ENCODE peak calls at places on chromosomes 6 and 20, in five cellular contexts. One of them, this sample, is unnamed.

GRCh38 chr6:70667711-70668498 is at the start of gene SMAP1:
- DNase-seq in ascending aorta: peak
- DNase-seq in aorta: peak
- DNase-seq in CD8-positive, alpha-beta T cell: peak
- DNase-seq in heart right ventricle: peak
- DNase-seq in this sample: peak

GRCh38 chr6:146813554-146813953 is 214.8 kb downstream of the ADGB start:
- DNase-seq in ascending aorta: no peak
- DNase-seq in heart right ventricle: no peak
- DNase-seq in CD8-positive, alpha-beta T cell: no peak
- DNase-seq in aorta: no peak
- DNase-seq in this sample: no peak

GRCh38 chr6:95117236-95117635 is 460.1 kb upstream of the MANEA start:
- DNase-seq in heart right ventricle: no peak
- DNase-seq in CD8-positive, alpha-beta T cell: no peak
- DNase-seq in aorta: no peak
- DNase-seq in ascending aorta: no peak
- DNase-seq in this sample: no peak

GRCh38 chr6:146981981-146982380 is 222.2 kb upstream of the STXBP5 start:
- DNase-seq in ascending aorta: no peak
- DNase-seq in aorta: no peak
- DNase-seq in CD8-positive, alpha-beta T cell: no peak
- DNase-seq in heart right ventricle: no peak
- DNase-seq in this sample: no peak

GRCh38 chr6:131949909-131950766 is 1.0 kb downstream of the CCN2 start:
- DNase-seq in CD8-positive, alpha-beta T cell: no peak
- DNase-seq in heart right ventricle: peak
- DNase-seq in ascending aorta: peak
- DNase-seq in aorta: peak
- DNase-seq in this sample: no peak

GRCh38 chr6:31791324-31792089 is 4.0 kb downstream of the VARS1 start:
- DNase-seq in aorta: no peak
- DNase-seq in CD8-positive, alpha-beta T cell: no peak
- DNase-seq in ascending aorta: no peak
- DNase-seq in heart right ventricle: no peak
- DNase-seq in this sample: no peak

GRCh38 chr6:88619951-88620350 is 343.5 kb downstream of the RNGTT start:
- DNase-seq in CD8-positive, alpha-beta T cell: no peak
- DNase-seq in ascending aorta: no peak
- DNase-seq in aorta: no peak
- DNase-seq in heart right ventricle: no peak
- DNase-seq in this sample: no peak

GRCh38 chr6:118882314-118882905 is 11.5 kb upstream of the ASF1A start:
- DNase-seq in heart right ventricle: no peak
- DNase-seq in CD8-positive, alpha-beta T cell: no peak
- DNase-seq in ascending aorta: no peak
- DNase-seq in aorta: no peak
- DNase-seq in this sample: no peak

GRCh38 chr20:5781798-5782750 is 31.9 kb downstream of the SHLD1 start:
- DNase-seq in CD8-positive, alpha-beta T cell: no peak
- DNase-seq in aorta: no peak
- DNase-seq in ascending aorta: no peak
- DNase-seq in heart right ventricle: no peak
- DNase-seq in this sample: no peak

GRCh38 chr6:2695464-2696095 is 55.1 kb downstream of the MYLK4 start:
- DNase-seq in ascending aorta: no peak
- DNase-seq in CD8-positive, alpha-beta T cell: no peak
- DNase-seq in aorta: no peak
- DNase-seq in heart right ventricle: no peak
- DNase-seq in this sample: no peak

GRCh38 chr20:6075428-6076219 is 21.8 kb upstream of the LRRN4 start:
- DNase-seq in aorta: no peak
- DNase-seq in ascending aorta: no peak
- DNase-seq in heart right ventricle: peak
- DNase-seq in CD8-positive, alpha-beta T cell: no peak
- DNase-seq in this sample: no peak

GRCh38 chr20:35345189-35345588 is 53.0 kb upstream of the FAM83C start:
- DNase-seq in heart right ventricle: no peak
- DNase-seq in aorta: no peak
- DNase-seq in CD8-positive, alpha-beta T cell: no peak
- DNase-seq in ascending aorta: no peak
- DNase-seq in this sample: no peak

GRCh38 chr6:1264619-1265445 is 47.1 kb upstream of the FOXQ1 start:
- DNase-seq in aorta: no peak
- DNase-seq in CD8-positive, alpha-beta T cell: no peak
- DNase-seq in ascending aorta: no peak
- DNase-seq in heart right ventricle: no peak
- DNase-seq in this sample: no peak

GRCh38 chr6:80438728-80439127 is 332.3 kb downstream of the BCKDHB start:
- DNase-seq in aorta: no peak
- DNase-seq in CD8-positive, alpha-beta T cell: no peak
- DNase-seq in ascending aorta: no peak
- DNase-seq in heart right ventricle: no peak
- DNase-seq in this sample: no peak

GRCh38 chr6:72689107-72689954 is 67.5 kb downstream of the KCNQ5 start:
- DNase-seq in ascending aorta: no peak
- DNase-seq in aorta: no peak
- DNase-seq in CD8-positive, alpha-beta T cell: no peak
- DNase-seq in heart right ventricle: no peak
- DNase-seq in this sample: no peak

DNA sequence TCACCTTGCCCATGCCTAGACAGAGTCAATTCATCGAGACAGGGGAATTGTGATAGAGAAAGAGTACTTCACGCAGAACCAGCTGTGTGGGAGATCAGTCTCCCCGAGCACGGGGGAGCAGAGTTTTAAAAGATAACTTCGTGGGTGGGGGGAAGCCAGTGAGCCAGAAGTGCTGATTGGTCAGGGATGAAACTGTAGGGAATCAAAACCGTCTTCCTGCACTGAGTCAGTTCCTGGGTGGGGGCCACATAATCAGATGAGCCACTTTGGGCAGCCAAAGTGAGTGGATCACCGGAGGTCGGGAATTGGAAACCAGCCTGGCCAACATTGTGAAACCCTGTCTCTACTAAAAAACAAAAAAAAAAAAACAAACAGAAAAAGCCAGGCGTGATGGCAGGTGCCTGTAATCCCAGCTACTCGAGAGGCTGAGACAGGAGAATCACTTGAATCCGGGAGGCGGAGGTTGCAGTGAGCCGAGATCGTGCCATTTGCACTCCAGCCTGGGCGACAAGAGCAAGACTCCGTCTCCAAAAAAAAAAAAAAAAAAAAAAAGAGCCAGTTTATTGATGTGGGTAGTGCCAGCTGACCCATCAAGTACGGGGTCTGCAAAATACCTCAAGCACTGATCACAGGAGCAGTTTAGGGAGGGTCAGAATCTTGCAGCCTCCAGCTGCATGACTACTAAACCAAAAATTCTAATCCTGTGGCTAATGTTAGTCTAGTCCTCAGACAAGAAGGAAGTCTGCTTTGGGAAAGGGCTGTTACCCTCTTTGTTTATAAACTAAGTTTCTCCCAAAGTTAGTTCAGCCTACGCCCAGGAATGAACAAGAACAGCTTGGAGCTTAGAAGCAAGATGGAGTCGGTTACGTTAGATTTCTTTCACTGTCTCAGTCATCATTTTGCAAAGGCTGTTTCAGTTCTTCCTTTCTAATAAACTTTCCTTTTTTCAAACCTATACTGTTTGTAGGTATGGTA is 3.9 kb upstream of the TRIM39 start:
- DNase-seq in CD8-positive, alpha-beta T cell: no peak
- DNase-seq in heart right ventricle: no peak
- DNase-seq in ascending aorta: no peak
- DNase-seq in aorta: no peak
- DNase-seq in this sample: no peak
- H3K27ac ChIP-seq in CD8-positive, alpha-beta T cell: no peak
- H3K27ac ChIP-seq in heart right ventricle: no peak
- H3K27ac ChIP-seq in ascending aorta: no peak
- H3K27ac ChIP-seq in aorta: no peak
- H3K27ac ChIP-seq in this sample: no peak

DNA sequence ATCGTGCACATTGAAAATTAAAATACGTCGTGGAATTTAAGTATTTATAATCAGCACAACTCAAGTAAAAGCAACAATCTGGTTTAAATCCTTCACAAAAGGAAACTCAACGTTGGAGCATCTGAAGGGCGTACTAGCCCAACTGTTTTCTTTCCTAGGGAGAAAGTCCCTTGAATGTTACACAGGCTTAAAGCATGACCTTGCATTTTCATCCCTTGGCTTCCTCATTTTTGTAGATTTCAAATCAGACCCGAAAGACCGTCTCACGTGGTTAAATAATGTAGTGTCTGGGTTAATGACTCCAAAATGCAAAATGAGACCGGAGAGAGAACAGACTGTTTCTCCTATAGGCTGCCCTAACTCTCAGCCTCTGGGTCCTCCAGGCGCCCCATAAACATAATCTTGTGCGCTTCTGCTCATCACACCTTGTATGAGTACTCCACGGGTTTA is 249.2 kb upstream of the RREB1 start:
- DNase-seq in heart right ventricle: no peak
- DNase-seq in CD8-positive, alpha-beta T cell: no peak
- DNase-seq in aorta: no peak
- DNase-seq in ascending aorta: no peak
- DNase-seq in this sample: no peak
- H3K27ac ChIP-seq in heart right ventricle: no peak
- H3K27ac ChIP-seq in CD8-positive, alpha-beta T cell: no peak
- H3K27ac ChIP-seq in aorta: no peak
- H3K27ac ChIP-seq in ascending aorta: no peak
- H3K27ac ChIP-seq in this sample: no peak

GRCh38 chr6:85460154-85460950 is 10.5 kb downstream of the NT5E start:
- DNase-seq in aorta: no peak
- DNase-seq in ascending aorta: no peak
- DNase-seq in heart right ventricle: no peak
- DNase-seq in CD8-positive, alpha-beta T cell: no peak
- DNase-seq in this sample: no peak
- H3K27ac ChIP-seq in aorta: peak
- H3K27ac ChIP-seq in ascending aorta: peak
- H3K27ac ChIP-seq in heart right ventricle: peak
- H3K27ac ChIP-seq in CD8-positive, alpha-beta T cell: peak
- H3K27ac ChIP-seq in this sample: no peak

DNA sequence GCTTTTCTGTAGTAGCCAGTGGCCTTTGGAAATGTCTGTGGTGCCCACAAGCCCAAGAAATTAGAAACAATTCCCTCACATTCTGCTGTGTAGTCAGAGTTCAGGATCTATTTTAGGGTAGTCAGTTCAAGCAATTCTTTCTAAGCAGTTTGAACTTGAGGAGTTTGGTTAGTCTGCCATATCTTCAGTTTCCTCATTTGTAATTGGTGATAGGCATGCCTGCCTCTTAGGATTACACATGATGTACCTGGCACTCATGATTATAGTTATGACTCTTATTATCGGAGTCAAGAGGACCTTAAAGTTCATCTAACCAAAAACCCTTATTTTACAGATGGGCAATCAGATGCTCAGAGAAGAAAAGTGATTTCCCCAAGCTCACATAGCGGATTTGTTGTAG is 21.2 kb upstream of the MEP1A start:
- DNase-seq in heart right ventricle: no peak
- DNase-seq in ascending aorta: no peak
- DNase-seq in CD8-positive, alpha-beta T cell: no peak
- DNase-seq in aorta: no peak
- DNase-seq in this sample: no peak
- H3K27ac ChIP-seq in heart right ventricle: no peak
- H3K27ac ChIP-seq in ascending aorta: no peak
- H3K27ac ChIP-seq in CD8-positive, alpha-beta T cell: no peak
- H3K27ac ChIP-seq in aorta: no peak
- H3K27ac ChIP-seq in this sample: no peak

GRCh38 chr20:43458422-43458924 is 777 bp downstream of the SRSF6 start:
- DNase-seq in aorta: no peak
- DNase-seq in ascending aorta: no peak
- DNase-seq in CD8-positive, alpha-beta T cell: no peak
- DNase-seq in heart right ventricle: no peak
- DNase-seq in this sample: no peak
- H3K27ac ChIP-seq in aorta: peak
- H3K27ac ChIP-seq in ascending aorta: peak
- H3K27ac ChIP-seq in CD8-positive, alpha-beta T cell: peak
- H3K27ac ChIP-seq in heart right ventricle: peak
- H3K27ac ChIP-seq in this sample: peak

DNA sequence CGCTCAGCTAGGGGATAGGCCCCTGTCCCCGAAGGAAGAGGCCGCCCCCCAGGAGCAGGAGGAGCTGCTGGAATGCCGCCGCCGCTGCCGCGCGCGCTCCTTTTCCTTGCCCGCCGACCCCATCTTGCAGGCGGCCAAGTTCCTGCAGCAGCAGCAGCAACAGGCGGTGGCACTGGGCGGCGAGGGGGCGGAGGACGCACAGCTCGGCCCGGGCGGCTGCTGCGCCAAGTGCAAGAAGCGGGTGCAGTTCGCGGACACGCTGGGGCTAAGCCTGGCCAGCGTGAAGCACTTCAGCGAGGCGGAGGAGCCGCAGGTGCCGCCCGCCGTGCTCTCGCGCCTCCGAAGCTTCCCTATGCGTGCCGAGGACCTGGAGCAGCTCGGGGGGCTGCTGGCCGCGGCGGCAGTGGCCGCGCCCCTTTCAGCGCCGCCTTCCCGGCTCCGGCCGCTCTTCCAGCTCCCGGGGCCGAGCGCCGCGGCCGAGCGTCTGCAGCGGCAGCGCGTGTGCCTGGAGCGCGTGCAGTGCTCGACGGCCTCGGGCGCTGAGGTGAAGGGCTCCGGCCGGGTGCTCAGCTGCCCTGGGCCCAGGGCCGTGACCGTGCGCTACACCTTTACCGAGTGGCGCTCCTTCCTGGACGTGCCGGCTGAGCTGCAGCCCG is 625 bp downstream of the PPP1R3G start:
- DNase-seq in heart right ventricle: peak
- DNase-seq in ascending aorta: no peak
- DNase-seq in aorta: peak
- DNase-seq in CD8-positive, alpha-beta T cell: no peak
- DNase-seq in this sample: no peak
- H3K27ac ChIP-seq in heart right ventricle: peak
- H3K27ac ChIP-seq in ascending aorta: peak
- H3K27ac ChIP-seq in aorta: no peak
- H3K27ac ChIP-seq in CD8-positive, alpha-beta T cell: no peak
- H3K27ac ChIP-seq in this sample: no peak

GRCh38 chr6:125918681-125919566 is 37.6 kb upstream of the HINT3 start:
- DNase-seq in aorta: peak
- DNase-seq in ascending aorta: no peak
- DNase-seq in CD8-positive, alpha-beta T cell: no peak
- DNase-seq in heart right ventricle: no peak
- DNase-seq in this sample: peak
- H3K27ac ChIP-seq in aorta: no peak
- H3K27ac ChIP-seq in ascending aorta: peak
- H3K27ac ChIP-seq in CD8-positive, alpha-beta T cell: no peak
- H3K27ac ChIP-seq in heart right ventricle: peak
- H3K27ac ChIP-seq in this sample: peak

GRCh38 chr20:45701873-45702272 is at the start of gene WFDC13:
- DNase-seq in aorta: no peak
- DNase-seq in CD8-positive, alpha-beta T cell: no peak
- DNase-seq in ascending aorta: no peak
- DNase-seq in heart right ventricle: no peak
- DNase-seq in this sample: no peak

GRCh38 chr20:45701104-45701503 is 734 bp upstream of the WFDC13 start:
- DNase-seq in heart right ventricle: no peak
- DNase-seq in ascending aorta: no peak
- DNase-seq in aorta: no peak
- DNase-seq in CD8-positive, alpha-beta T cell: no peak
- DNase-seq in this sample: no peak

GRCh38 chr20:45704969-45705637 is at the start of gene WFDC10B:
- DNase-seq in CD8-positive, alpha-beta T cell: no peak
- DNase-seq in heart right ventricle: no peak
- DNase-seq in ascending aorta: no peak
- DNase-seq in aorta: no peak
- DNase-seq in this sample: no peak
- H3K27ac ChIP-seq in CD8-positive, alpha-beta T cell: no peak
- H3K27ac ChIP-seq in heart right ventricle: no peak
- H3K27ac ChIP-seq in ascending aorta: no peak
- H3K27ac ChIP-seq in aorta: no peak
- H3K27ac ChIP-seq in this sample: no peak

GRCh38 chr6:81767163-81768000 is 14.9 kb upstream of the TENT5A start:
- DNase-seq in heart right ventricle: no peak
- DNase-seq in CD8-positive, alpha-beta T cell: no peak
- DNase-seq in ascending aorta: no peak
- DNase-seq in aorta: no peak
- DNase-seq in this sample: no peak
- H3K27ac ChIP-seq in heart right ventricle: no peak
- H3K27ac ChIP-seq in CD8-positive, alpha-beta T cell: no peak
- H3K27ac ChIP-seq in ascending aorta: no peak
- H3K27ac ChIP-seq in aorta: no peak
- H3K27ac ChIP-seq in this sample: no peak